ENCODE peak calls at places on chromosomes 5 and 9, in six cellular contexts. N is HepG2, I is K562, T is A549, W is GM12878, X is endothelial cell of umbilical vein. L is an unnamed sample.

GRCh38 chr9:120933310-120934044 is 6.9 kb upstream of the TRAF1 start:
- DNase-seq in X (no peak), W (peak), T (no peak), N (no peak), I (no peak), L (no peak)

GRCh38 chr5:131475416-131476045 is 159.5 kb downstream of the RAPGEF6 start:
- DNase-seq in I (no peak), W (no peak), N (no peak), X (peak), T (no peak), L (no peak)

GRCh38 chr5:179774442-179774841 is 19.3 kb upstream of the LTC4S start:
- DNase-seq in N (no peak), W (no peak), T (no peak), I (no peak), X (no peak), L (no peak)

GRCh38 chr5:131262953-131263541 is 806 bp upstream of the CDC42SE2 start:
- DNase-seq in I (peak), X (peak), N (no peak), W (no peak), T (no peak), L (peak)

GRCh38 chr5:142280066-142281011 is 44.5 kb downstream of the SPRY4 start:
- DNase-seq in X (peak), T (no peak), N (peak), I (peak), W (no peak), L (peak)

GRCh38 chr5:1431021-1431811 is 14.0 kb downstream of the SLC6A3 start:
- DNase-seq in T (no peak), W (no peak), I (no peak), X (no peak), N (no peak), L (no peak)

GRCh38 chr5:128629162-128629561 is 91.1 kb upstream of the FBN2 start:
- DNase-seq in W (no peak), I (no peak), X (no peak), N (no peak), T (no peak), L (no peak)

GRCh38 chr5:72857396-72857795 is 40.9 kb downstream of the TNPO1 start:
- DNase-seq in I (no peak), X (peak), N (no peak), T (no peak), W (no peak), L (no peak)

GRCh38 chr5:142654578-142655042 is 31.3 kb downstream of the FGF1 start:
- DNase-seq in I (no peak), W (no peak), N (no peak), X (no peak), T (no peak), L (no peak)

GRCh38 chr5:172758077-172758835 is 12.7 kb downstream of the DUSP1 start:
- DNase-seq in T (peak), X (peak), I (peak), W (no peak), N (no peak), L (no peak)

GRCh38 chr9:113559834-113560620 is 96.5 kb downstream of the RGS3 start:
- DNase-seq in N (no peak), W (no peak), X (no peak), T (no peak), I (no peak), L (no peak)

GRCh38 chr5:14385022-14385421 is 196.6 kb upstream of the OTULINL start:
- DNase-seq in W (no peak), N (no peak), I (no peak), T (no peak), X (no peak), L (no peak)

GRCh38 chr5:139492700-139493192 is 10.2 kb upstream of the STING1 start:
- DNase-seq in T (no peak), N (no peak), X (peak), W (no peak), I (no peak), L (no peak)

GRCh38 chr9:137949260-137949659 is 71.7 kb downstream of the CACNA1B start:
- DNase-seq in N (no peak), X (no peak), I (no peak), W (no peak), T (no peak), L (no peak)

DNA sequence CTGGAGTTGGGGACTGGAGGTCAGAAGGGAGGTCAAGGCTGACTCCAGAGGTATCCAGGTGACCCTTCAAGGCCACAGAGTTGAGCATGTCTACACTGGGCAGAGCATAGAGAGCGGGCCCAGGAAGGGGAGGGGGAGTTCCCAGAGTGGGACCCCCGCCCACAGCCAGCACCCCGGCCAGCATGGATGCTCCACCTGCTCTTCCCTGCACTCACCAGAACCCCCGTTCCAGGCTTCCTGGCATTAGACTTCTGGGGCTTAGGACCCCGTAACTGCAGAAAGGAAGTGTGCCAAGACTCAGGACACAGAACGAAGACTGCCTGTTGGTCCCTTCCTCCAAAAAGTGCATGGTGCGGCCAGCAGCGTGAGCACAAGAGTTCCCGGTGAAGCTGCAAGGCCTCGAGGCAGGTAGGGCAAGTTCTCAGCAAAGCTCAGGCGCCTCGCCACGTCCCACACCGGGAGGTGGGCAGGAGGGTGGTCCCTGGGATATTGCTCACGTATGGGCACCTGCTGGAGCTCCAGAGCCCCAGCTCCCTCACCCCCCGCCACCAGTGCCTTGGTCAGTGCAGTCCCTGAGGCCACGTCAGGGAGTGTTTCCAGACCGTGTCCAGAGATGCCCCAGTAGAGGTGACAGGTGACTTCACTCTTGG is 13.8 kb downstream of the ABO start:
- DNase-seq in N (no peak), W (no peak), X (no peak), T (no peak), I (no peak), L (no peak)
- TF ChIP-seq POLR2A in N (no peak), W (no peak), X (no peak), T (no peak), I (no peak), L (no peak)

GRCh38 chr9:116000748-116001329 is 152.8 kb upstream of the PAPPA start:
- DNase-seq in W (no peak), I (peak), X (peak), N (peak), T (no peak), L (peak)
- TF ChIP-seq MYC in W (no peak), I (no peak), X (no peak), N (no peak), T (no peak), L (no peak)

GRCh38 chr9:95017062-95017461 is 290.6 kb downstream of the AOPEP start:
- DNase-seq in I (no peak), N (no peak), W (no peak), T (no peak), X (no peak), L (no peak)
- TF ChIP-seq MAX in I (no peak), N (no peak), W (no peak), T (no peak), X (no peak), L (no peak)

DNA sequence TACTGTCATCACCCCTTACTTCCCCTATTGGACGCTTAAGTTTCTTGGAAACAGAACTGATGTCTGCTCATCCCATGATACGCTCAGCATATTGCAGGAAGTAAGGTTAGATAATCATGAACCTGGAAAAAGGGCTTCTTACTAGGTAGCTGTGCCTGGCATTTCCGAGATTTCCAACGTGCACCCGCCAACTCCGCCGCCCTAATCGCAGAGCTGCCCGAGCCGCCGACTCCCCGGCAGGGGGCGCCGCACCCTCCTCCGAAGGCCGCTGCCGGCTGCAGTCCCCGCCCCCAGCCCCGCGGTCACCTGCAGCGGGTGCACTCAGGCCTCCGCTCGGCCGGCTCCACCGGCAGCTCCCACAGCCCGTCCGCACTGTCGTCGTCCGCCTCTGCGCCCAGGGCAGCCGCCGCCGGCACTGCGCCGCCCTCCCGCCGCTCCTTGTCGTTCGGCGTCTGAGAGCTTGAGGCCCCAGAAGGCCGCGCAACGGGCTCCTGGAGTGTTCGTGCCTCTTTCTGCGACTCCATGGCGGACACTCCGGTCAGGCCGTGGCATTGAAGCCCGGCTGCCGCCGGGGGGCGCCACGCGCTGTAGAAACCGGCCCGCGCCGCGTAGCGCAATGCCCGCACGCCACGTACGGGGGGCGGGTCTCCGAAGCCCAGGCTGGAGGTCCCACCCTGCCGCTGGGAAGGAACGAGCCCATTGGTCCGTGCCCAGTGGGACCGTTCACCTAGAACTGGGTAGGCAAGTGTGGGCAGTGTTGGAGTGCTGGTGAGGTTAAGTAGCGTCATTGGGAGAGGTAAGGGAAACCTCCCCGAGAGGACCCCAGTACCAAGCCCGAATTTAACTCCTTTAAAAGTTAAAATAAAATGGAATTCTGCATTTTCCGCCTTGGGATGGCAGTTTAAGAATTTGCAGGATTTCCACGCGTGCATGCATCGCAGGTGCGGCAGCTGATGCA is at the start of gene DTWD2:
- DNase-seq in T (peak), N (peak), W (peak), I (peak), X (peak), L (peak)
- TF ChIP-seq POLR2A in T (peak), N (peak), W (peak), I (peak), X (no peak), L (peak)

DNA sequence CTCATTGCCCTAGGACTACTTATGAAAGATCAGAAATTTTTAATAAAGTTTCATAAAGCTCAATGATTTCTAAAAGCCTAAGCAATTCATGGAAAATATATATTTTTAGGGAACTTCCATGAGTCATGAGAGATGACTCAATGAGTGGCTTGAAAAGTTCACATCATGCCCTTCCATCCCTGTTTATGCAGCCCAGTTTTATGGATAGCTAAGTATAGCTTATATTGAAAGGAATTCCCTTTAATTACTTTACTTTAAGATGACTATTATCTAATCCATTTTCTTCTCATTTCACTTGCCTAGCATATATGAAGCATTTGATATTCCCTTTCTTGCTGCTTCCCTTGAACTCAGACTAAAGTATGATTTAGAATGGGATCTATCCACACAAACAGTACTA is 608.5 kb downstream of the SLCO4C1 start:
- DNase-seq in W (no peak), I (no peak), T (no peak), X (no peak), N (no peak), L (no peak)
- TF ChIP-seq MYC in W (no peak), I (no peak), T (no peak), X (no peak), N (no peak), L (no peak)

GRCh38 chr5:109682383-109682782 is 7.3 kb upstream of the MAN2A1 start:
- DNase-seq in X (no peak), T (no peak), I (no peak), W (no peak), N (no peak), L (no peak)
- TF ChIP-seq MAX in X (no peak), T (no peak), I (no peak), W (no peak), N (no peak), L (no peak)

DNA sequence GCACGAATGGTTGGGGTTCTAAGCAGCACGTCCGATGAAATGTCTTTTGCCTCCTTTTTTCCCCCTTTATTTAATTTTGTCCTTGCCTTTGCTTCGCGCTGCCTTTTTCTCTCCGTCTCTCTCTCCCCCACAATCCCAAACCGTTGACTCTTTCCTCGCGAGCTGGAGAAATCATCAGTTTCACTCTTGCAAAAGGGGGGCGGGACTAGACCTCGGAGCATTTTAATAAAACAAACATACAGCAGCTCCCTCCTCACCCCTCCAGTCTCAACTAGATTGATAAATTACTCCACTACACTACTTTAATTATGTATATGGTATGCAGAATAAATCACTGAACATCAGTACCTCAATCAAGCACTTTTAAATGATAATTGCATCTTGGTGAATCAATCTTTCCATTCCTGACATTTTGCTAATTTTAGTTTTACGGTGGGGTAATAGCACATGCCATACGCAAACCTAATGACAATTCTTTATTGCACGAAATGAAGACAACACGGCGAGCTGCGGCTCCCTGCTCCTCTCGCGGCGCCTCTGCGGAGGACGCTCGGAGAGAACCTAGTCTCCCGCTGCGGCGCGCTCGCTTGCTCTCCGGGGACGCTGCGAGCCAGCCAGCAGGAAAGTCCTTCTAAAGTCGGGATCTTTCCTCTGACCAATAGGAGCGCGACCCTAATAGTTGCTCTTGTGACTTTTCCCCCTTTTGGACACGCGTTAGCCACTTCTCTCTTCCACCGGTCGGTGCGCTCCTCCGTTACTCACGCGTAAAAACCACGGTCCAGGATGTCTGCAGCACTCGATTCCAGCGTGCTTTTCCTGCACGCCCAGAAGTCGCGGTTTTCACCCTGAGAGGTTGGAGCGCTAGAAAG is 816 bp upstream of the MEF2C start:
- DNase-seq in X (peak), N (no peak), I (peak), T (no peak), W (no peak), L (peak)
- TF ChIP-seq POLR2A in X (no peak), N (no peak), I (no peak), T (no peak), W (peak), L (no peak)

GRCh38 chr9:135874859-135875258 is 32.5 kb downstream of the CAMSAP1 start:
- DNase-seq in N (no peak), X (no peak), T (no peak), W (no peak), I (no peak), L (no peak)
- TF ChIP-seq MYC in N (no peak), X (no peak), T (no peak), W (no peak), I (no peak), L (no peak)

DNA sequence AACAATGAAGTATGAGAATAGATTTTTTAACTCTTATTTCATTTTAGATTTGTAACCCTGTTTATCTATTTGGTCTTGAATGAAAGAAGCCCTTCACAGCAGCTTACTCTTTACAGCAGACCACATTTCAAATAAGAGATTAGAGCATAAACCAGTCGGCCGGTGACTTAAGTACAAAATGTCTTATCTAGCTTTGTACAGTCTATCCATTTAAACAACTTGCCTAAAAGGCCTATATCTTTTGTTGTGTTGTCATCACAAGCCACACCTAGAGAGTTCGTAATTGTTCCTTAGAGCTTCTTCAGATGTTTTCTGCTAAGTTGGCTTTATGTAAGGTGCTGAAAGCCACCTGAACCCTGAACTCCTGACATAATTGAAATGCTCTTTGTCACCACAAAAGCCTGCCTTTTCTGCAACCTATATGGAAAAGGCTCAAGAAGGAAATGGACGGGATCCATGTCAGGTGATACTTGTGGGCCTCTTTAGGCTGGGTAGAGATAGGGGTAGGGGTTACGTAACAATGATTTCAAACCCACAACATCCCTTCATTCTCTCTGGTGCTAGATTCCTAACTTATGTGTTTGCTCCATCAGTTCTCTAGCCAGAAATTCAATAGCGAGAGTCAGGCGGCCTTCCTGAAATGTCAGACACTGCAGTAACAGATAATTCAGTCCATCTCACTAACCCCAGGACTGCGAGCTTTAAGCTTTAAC is 162.6 kb downstream of the CD180 start:
- DNase-seq in N (peak), I (peak), X (no peak), T (no peak), W (no peak), L (peak)
- TF ChIP-seq MAX in N (no peak), I (no peak), X (no peak), T (no peak), W (no peak), L (no peak)

GRCh38 chr9:89277454-89277853 is 33.5 kb upstream of the CKS2 start:
- DNase-seq in T (no peak), X (no peak), I (no peak), W (peak), N (no peak), L (no peak)
- TF ChIP-seq POLR2A in T (no peak), X (no peak), I (no peak), W (no peak), N (no peak), L (no peak)